ENCODE peak calls at places on chromosomes 2 and 18, in six cellular contexts. Z is mammary epithelial cell, U is heart left ventricle, W is caudate nucleus, S is right atrium auricular region, F is K562. I is an unnamed sample.

GRCh38 chr2:108825254-108825653 is 38.7 kb downstream of the CCDC138 start:
- DNase-seq in U (no peak), Z (no peak), W (no peak), S (no peak), F (no peak), I (no peak)

GRCh38 chr18:11664286-11664685 is 24.8 kb upstream of the GNAL start:
- DNase-seq in U (no peak), W (no peak), S (no peak), Z (no peak), F (no peak), I (no peak)

GRCh38 chr2:134269986-134270735 is 16.3 kb downstream of the MGAT5 start:
- DNase-seq in S (no peak), U (no peak), W (no peak), F (no peak), Z (no peak), I (no peak)

GRCh38 chr2:181972431-181973190 is 13.0 kb upstream of the PPP1R1C start:
- DNase-seq in U (no peak), W (no peak), S (no peak), F (no peak), Z (peak), I (no peak)

GRCh38 chr2:231554748-231555545 is 24.7 kb upstream of the NMUR1 start:
- DNase-seq in F (no peak), Z (no peak), W (no peak), U (peak), S (peak), I (no peak)

GRCh38 chr2:64153811-64154210 is 9.6 kb upstream of the PELI1 start:
- DNase-seq in U (no peak), S (no peak), W (no peak), Z (peak), F (peak), I (no peak)

GRCh38 chr2:199405241-199405640 is 52.5 kb downstream of the SATB2 start:
- DNase-seq in F (peak), U (no peak), Z (no peak), W (no peak), S (no peak), I (no peak)

GRCh38 chr2:213848631-213849030 is 562.2 kb upstream of the VWC2L start:
- DNase-seq in S (no peak), Z (peak), F (no peak), U (no peak), W (no peak), I (no peak)

GRCh38 chr2:149612122-149612521 is 24.5 kb upstream of the MMADHC start:
- DNase-seq in U (no peak), S (no peak), F (no peak), Z (no peak), W (no peak), I (no peak)

GRCh38 chr2:193584522-193584938 is 1389.8 kb upstream of the TMEFF2 start:
- DNase-seq in Z (peak), F (peak), S (no peak), U (no peak), W (no peak), I (no peak)

GRCh38 chr2:141595531-141595930 is 535.3 kb downstream of the LRP1B start:
- DNase-seq in U (no peak), F (no peak), Z (no peak), S (no peak), W (no peak), I (no peak)

GRCh38 chr2:236689981-236690380 is 120.4 kb downstream of the ACKR3 start:
- DNase-seq in F (no peak), U (no peak), W (no peak), Z (peak), S (no peak), I (no peak)

GRCh38 chr2:119371111-119371510 is 4.3 kb downstream of the DBI start:
- DNase-seq in Z (no peak), S (no peak), F (no peak), W (peak), U (peak), I (no peak)

GRCh38 chr2:213229814-213230213 is 54.5 kb upstream of the SPAG16 start:
- DNase-seq in F (no peak), S (no peak), Z (no peak), U (no peak), W (no peak), I (no peak)

GRCh38 chr2:37569131-37569530 is 102.3 kb downstream of the CDC42EP3 start:
- DNase-seq in U (no peak), S (no peak), W (no peak), F (no peak), Z (no peak), I (no peak)

GRCh38 chr18:9068346-9068745 is 34.2 kb upstream of the NDUFV2 start:
- DNase-seq in S (no peak), U (no peak), W (no peak), Z (peak), F (no peak), I (no peak)

GRCh38 chr2:35510641-35511040 is 844.9 kb upstream of the CRIM1 start:
- DNase-seq in Z (peak), F (no peak), W (no peak), U (no peak), S (no peak), I (no peak)

GRCh38 chr18:34773961-34774754 is 64.1 kb downstream of the DTNA start:
- DNase-seq in U (peak), W (peak), S (no peak), F (no peak), Z (peak), I (no peak)

GRCh38 chr2:188449992-188450391 is 158.3 kb downstream of the GULP1 start:
- DNase-seq in U (no peak), S (no peak), W (no peak), F (peak), Z (no peak), I (no peak)

GRCh38 chr2:133363884-133364283 is 204.4 kb downstream of the NCKAP5 start:
- DNase-seq in W (no peak), S (no peak), Z (no peak), U (no peak), F (no peak), I (no peak)

GRCh38 chr2:23549051-23549450 is 164.1 kb downstream of the KLHL29 start:
- DNase-seq in F (no peak), S (no peak), Z (no peak), U (no peak), W (no peak), I (no peak)

GRCh38 chr18:53698907-53699306 is 525.6 kb downstream of the MBD2 start:
- DNase-seq in Z (peak), W (no peak), F (no peak), S (no peak), U (peak), I (no peak)

GRCh38 chr2:108833219-108833618 is 46.6 kb downstream of the CCDC138 start:
- DNase-seq in F (no peak), Z (no peak), U (no peak), S (no peak), W (no peak), I (no peak)

GRCh38 chr2:216286616-216287231 is 85.6 kb downstream of the MARCHF4 start:
- DNase-seq in W (no peak), U (no peak), F (peak), Z (no peak), S (no peak), I (no peak)

GRCh38 chr2:196201229-196201998 is 30.0 kb upstream of the STK17B start:
- DNase-seq in Z (no peak), F (no peak), U (no peak), W (no peak), S (no peak), I (no peak)

GRCh38 chr2:60356346-60356745 is 197.1 kb downstream of the BCL11A start:
- DNase-seq in F (no peak), U (no peak), S (no peak), W (no peak), Z (peak), I (no peak)

GRCh38 chr2:176804392-176804791 is 408.2 kb upstream of the HNRNPA3 start:
- DNase-seq in Z (no peak), U (no peak), W (no peak), F (no peak), S (no peak), I (no peak)

GRCh38 chr2:125172181-125172580 is 1147.1 kb downstream of the CNTNAP5 start:
- DNase-seq in S (no peak), F (no peak), U (no peak), Z (no peak), W (no peak), I (no peak)

GRCh38 chr18:61917870-61918269 is 25.1 kb upstream of the RNF152 start:
- DNase-seq in S (no peak), Z (no peak), U (no peak), W (no peak), F (no peak), I (no peak)

GRCh38 chr2:215680605-215681598 is 245.0 kb upstream of the FN1 start:
- DNase-seq in F (no peak), S (no peak), Z (peak), W (no peak), U (no peak), I (no peak)

GRCh38 chr2:75587954-75588587 is 27.3 kb upstream of the EVA1A start:
- DNase-seq in F (no peak), W (no peak), S (no peak), Z (peak), U (no peak), I (no peak)
- H3K27ac ChIP-seq in F (no peak), W (no peak), S (no peak), Z (no peak), U (no peak), I (no peak)

GRCh38 chr2:46984642-46985476 is 69.3 kb upstream of the MCFD2 start:
- DNase-seq in F (peak), S (peak), W (no peak), Z (peak), U (peak), I (no peak)
- H3K27ac ChIP-seq in F (peak), S (peak), W (peak), Z (peak), U (no peak), I (peak)

DNA sequence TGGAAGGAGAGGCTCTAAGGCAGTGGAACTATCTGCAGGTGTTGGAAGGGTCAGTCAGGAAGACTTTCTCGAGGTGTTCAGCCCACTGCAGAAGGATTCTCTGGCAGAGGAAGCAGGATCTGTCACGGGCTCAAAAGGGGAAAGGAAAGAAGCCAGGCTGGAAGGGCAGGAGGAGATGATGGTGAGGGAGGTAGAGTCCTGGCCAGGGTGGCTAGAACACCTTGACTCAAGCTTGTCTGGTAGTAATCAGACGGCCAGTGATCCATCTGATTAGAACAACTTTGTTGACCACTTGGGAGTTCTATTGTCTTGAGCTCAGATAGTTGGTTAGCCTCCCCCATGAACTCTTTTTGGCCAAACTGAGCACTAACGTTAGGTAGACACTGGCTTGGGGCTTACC is 9.7 kb upstream of the ATOH8 start:
- DNase-seq in S (no peak), Z (no peak), F (no peak), U (no peak), W (no peak), I (no peak)
- H3K27ac ChIP-seq in S (peak), Z (no peak), F (no peak), U (peak), W (peak), I (no peak)

GRCh38 chr2:3650140-3650944 is 7.7 kb upstream of the ALLC start:
- DNase-seq in U (peak), F (no peak), S (no peak), W (no peak), Z (no peak), I (no peak)
- H3K27ac ChIP-seq in U (no peak), F (no peak), S (no peak), W (peak), Z (no peak), I (no peak)

I was measured in effector memory CD4-positive, alpha-beta T cell.